ENCODE peak calls at places on chromosomes 11 and 22, in eight cellular contexts. One of them, this sample, is unnamed.

GRCh38 chr11:80873309-80873999 is 1432.6 kb upstream of the TENM4 start:
- DNase-seq in psoas muscle: no peak
- DNase-seq in upper lobe of right lung: no peak
- DNase-seq in MM.1S: no peak
- DNase-seq in sigmoid colon: no peak
- DNase-seq in kidney: no peak
- DNase-seq in thoracic aorta: no peak
- DNase-seq in HCT116: no peak
- DNase-seq in this sample: no peak

GRCh38 chr22:19046719-19047609 is 75.2 kb downstream of the DGCR2 start:
- DNase-seq in sigmoid colon: no peak
- DNase-seq in thoracic aorta: no peak
- DNase-seq in MM.1S: no peak
- DNase-seq in psoas muscle: no peak
- DNase-seq in HCT116: no peak
- DNase-seq in upper lobe of right lung: peak; percentile 33
- DNase-seq in kidney: peak; percentile 32
- DNase-seq in this sample: peak; percentile 41

GRCh38 chr11:120130991-120131760 is 6.7 kb downstream of the TRIM29 start:
- DNase-seq in sigmoid colon: peak; percentile 33
- DNase-seq in thoracic aorta: no peak
- DNase-seq in MM.1S: no peak
- DNase-seq in HCT116: no peak
- DNase-seq in psoas muscle: no peak
- DNase-seq in kidney: peak; percentile 45
- DNase-seq in upper lobe of right lung: peak; percentile 46
- DNase-seq in this sample: peak; percentile 54

GRCh38 chr11:41498726-41499125 is 39.3 kb upstream of the LRRC4C start:
- DNase-seq in thoracic aorta: no peak
- DNase-seq in sigmoid colon: no peak
- DNase-seq in MM.1S: no peak
- DNase-seq in HCT116: no peak
- DNase-seq in psoas muscle: no peak
- DNase-seq in upper lobe of right lung: no peak
- DNase-seq in kidney: no peak
- DNase-seq in this sample: no peak

GRCh38 chr11:29328961-29329441 is 687.8 kb downstream of the KCNA4 start:
- DNase-seq in kidney: no peak
- DNase-seq in thoracic aorta: no peak
- DNase-seq in MM.1S: peak; percentile 36
- DNase-seq in upper lobe of right lung: no peak
- DNase-seq in sigmoid colon: no peak
- DNase-seq in HCT116: peak; percentile 62
- DNase-seq in psoas muscle: no peak
- DNase-seq in this sample: no peak

GRCh38 chr11:21110378-21110777 is 441.0 kb downstream of the NELL1 start:
- DNase-seq in MM.1S: no peak
- DNase-seq in upper lobe of right lung: no peak
- DNase-seq in thoracic aorta: no peak
- DNase-seq in kidney: no peak
- DNase-seq in sigmoid colon: no peak
- DNase-seq in psoas muscle: no peak
- DNase-seq in HCT116: no peak
- DNase-seq in this sample: no peak

GRCh38 chr22:40345801-40346177 is 511 bp upstream of the ADSL start:
- DNase-seq in kidney: peak; percentile 79
- DNase-seq in thoracic aorta: no peak
- DNase-seq in HCT116: no peak
- DNase-seq in MM.1S: peak; percentile 63
- DNase-seq in sigmoid colon: no peak
- DNase-seq in upper lobe of right lung: peak; percentile 72
- DNase-seq in psoas muscle: no peak
- DNase-seq in this sample: peak; percentile 85

GRCh38 chr11:69972351-69972802 is 105.7 kb upstream of the ANO1 start:
- DNase-seq in MM.1S: peak; percentile 78
- DNase-seq in psoas muscle: no peak
- DNase-seq in upper lobe of right lung: no peak
- DNase-seq in HCT116: no peak
- DNase-seq in thoracic aorta: no peak
- DNase-seq in sigmoid colon: no peak
- DNase-seq in kidney: peak; percentile 3
- DNase-seq in this sample: no peak

GRCh38 chr11:83280256-83280655 is 5.9 kb downstream of the CCDC90B start:
- DNase-seq in upper lobe of right lung: no peak
- DNase-seq in psoas muscle: no peak
- DNase-seq in thoracic aorta: no peak
- DNase-seq in sigmoid colon: no peak
- DNase-seq in HCT116: no peak
- DNase-seq in MM.1S: no peak
- DNase-seq in kidney: no peak
- DNase-seq in this sample: no peak

GRCh38 chr11:129785383-129786111 is 30.1 kb upstream of the TMEM45B start:
- DNase-seq in upper lobe of right lung: no peak
- DNase-seq in MM.1S: no peak
- DNase-seq in thoracic aorta: no peak
- DNase-seq in psoas muscle: no peak
- DNase-seq in sigmoid colon: no peak
- DNase-seq in HCT116: no peak
- DNase-seq in kidney: no peak
- DNase-seq in this sample: no peak

GRCh38 chr22:30732426-30732825 is 37.8 kb downstream of the OSBP2 start:
- DNase-seq in kidney: no peak
- DNase-seq in upper lobe of right lung: no peak
- DNase-seq in sigmoid colon: no peak
- DNase-seq in thoracic aorta: no peak
- DNase-seq in HCT116: no peak
- DNase-seq in MM.1S: no peak
- DNase-seq in psoas muscle: no peak
- DNase-seq in this sample: no peak
- TF ChIP-seq CTCF in kidney: no peak
- TF ChIP-seq CTCF in upper lobe of right lung: no peak
- TF ChIP-seq CTCF in sigmoid colon: no peak
- TF ChIP-seq CTCF in thoracic aorta: no peak
- TF ChIP-seq CTCF in HCT116: no peak
- TF ChIP-seq CTCF in MM.1S: no peak
- TF ChIP-seq CTCF in psoas muscle: no peak
- TF ChIP-seq CTCF in this sample: no peak

GRCh38 chr11:114073506-114074381 is 14.2 kb downstream of the ZBTB16 start:
- DNase-seq in MM.1S: no peak
- DNase-seq in HCT116: no peak
- DNase-seq in psoas muscle: no peak
- DNase-seq in kidney: no peak
- DNase-seq in thoracic aorta: no peak
- DNase-seq in sigmoid colon: peak; percentile 64
- DNase-seq in upper lobe of right lung: no peak
- DNase-seq in this sample: no peak

GRCh38 chr11:114075343-114075610 is 15.8 kb downstream of the ZBTB16 start:
- DNase-seq in MM.1S: no peak
- DNase-seq in kidney: no peak
- DNase-seq in upper lobe of right lung: no peak
- DNase-seq in thoracic aorta: no peak
- DNase-seq in psoas muscle: no peak
- DNase-seq in HCT116: no peak
- DNase-seq in sigmoid colon: peak; percentile 64
- DNase-seq in this sample: no peak

GRCh38 chr11:114072978-114073377 is 13.5 kb downstream of the ZBTB16 start:
- DNase-seq in upper lobe of right lung: peak; percentile 10
- DNase-seq in HCT116: no peak
- DNase-seq in psoas muscle: no peak
- DNase-seq in sigmoid colon: peak; percentile 63
- DNase-seq in MM.1S: no peak
- DNase-seq in kidney: no peak
- DNase-seq in thoracic aorta: no peak
- DNase-seq in this sample: no peak

GRCh38 chr11:114075891-114076441 is 16.5 kb downstream of the ZBTB16 start:
- DNase-seq in psoas muscle: peak; percentile 65
- DNase-seq in HCT116: peak; percentile 6
- DNase-seq in upper lobe of right lung: no peak
- DNase-seq in kidney: no peak
- DNase-seq in thoracic aorta: no peak
- DNase-seq in sigmoid colon: peak; percentile 77
- DNase-seq in MM.1S: no peak
- DNase-seq in this sample: no peak

DNA sequence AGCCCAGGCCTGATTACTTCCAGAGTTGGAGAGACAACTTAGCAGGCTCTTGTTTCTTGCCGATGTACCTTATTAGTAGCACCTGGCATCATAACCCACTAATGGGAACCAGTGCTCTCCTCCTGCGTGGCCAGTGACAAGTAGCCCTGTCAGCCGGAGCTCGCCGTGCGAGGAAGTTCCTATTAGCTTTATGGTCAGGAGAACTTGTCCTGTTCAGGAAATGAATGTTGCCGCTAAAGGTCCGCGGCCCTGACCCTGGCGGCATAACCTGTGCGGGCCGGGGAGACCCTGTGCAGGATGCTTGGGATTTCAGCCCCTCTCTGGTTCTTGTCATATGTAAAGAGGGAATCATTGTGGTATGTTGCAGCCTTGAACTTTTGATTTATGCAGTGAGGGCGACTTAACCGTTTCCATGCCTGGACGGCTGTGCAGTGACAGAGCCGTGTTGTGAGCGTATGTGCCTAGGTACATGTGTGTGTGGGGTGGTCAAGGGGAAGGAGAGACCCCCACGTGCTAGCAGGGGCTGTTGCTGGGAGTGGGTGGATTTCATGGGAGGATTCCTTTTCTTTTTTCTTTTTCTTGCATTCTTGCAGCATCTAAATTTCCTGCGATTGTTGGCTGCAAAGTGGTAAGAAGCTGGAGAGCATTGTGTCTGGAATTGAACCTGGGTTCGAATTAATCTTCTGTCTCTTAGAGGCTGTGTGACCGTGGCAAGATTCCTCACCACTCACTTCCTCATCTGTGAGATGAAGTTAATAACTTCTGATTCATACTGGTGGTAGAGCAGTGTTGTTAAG is 15.2 kb downstream of the ZBTB16 start:
- DNase-seq in thoracic aorta: no peak
- DNase-seq in HCT116: no peak
- DNase-seq in MM.1S: no peak
- DNase-seq in upper lobe of right lung: no peak
- DNase-seq in sigmoid colon: peak; percentile 75
- DNase-seq in psoas muscle: no peak
- DNase-seq in kidney: no peak
- DNase-seq in this sample: peak; percentile 88
- H3K4me1 ChIP-seq in thoracic aorta: peaks cover 89% of the 10 kb centered on the region
- H3K4me1 ChIP-seq in HCT116: no peaks in the 10 kb centered on the region
- H3K4me1 ChIP-seq in MM.1S: peaks cover 30% of the 10 kb centered on the region
- H3K4me1 ChIP-seq in upper lobe of right lung: peaks cover 92% of the 10 kb centered on the region
- H3K4me1 ChIP-seq in sigmoid colon: peaks cover 95% of the 10 kb centered on the region
- H3K4me1 ChIP-seq in psoas muscle: peaks cover 92% of the 10 kb centered on the region
- H3K4me1 ChIP-seq in kidney: peaks cover 29% of the 10 kb centered on the region
- H3K4me1 ChIP-seq in this sample: peaks cover 96% of the 10 kb centered on the region

GRCh38 chr11:26322335-26323067 is 9.4 kb upstream of the ANO3 start:
- DNase-seq in psoas muscle: no peak
- DNase-seq in kidney: no peak
- DNase-seq in HCT116: no peak
- DNase-seq in MM.1S: no peak
- DNase-seq in upper lobe of right lung: no peak
- DNase-seq in sigmoid colon: no peak
- DNase-seq in thoracic aorta: no peak
- DNase-seq in this sample: no peak

GRCh38 chr11:26323837-26324236 is 8.1 kb upstream of the ANO3 start:
- DNase-seq in MM.1S: no peak
- DNase-seq in thoracic aorta: no peak
- DNase-seq in psoas muscle: no peak
- DNase-seq in kidney: no peak
- DNase-seq in HCT116: no peak
- DNase-seq in sigmoid colon: no peak
- DNase-seq in upper lobe of right lung: no peak
- DNase-seq in this sample: no peak

GRCh38 chr11:26324270-26324669 is 7.7 kb upstream of the ANO3 start:
- DNase-seq in upper lobe of right lung: no peak
- DNase-seq in MM.1S: no peak
- DNase-seq in psoas muscle: no peak
- DNase-seq in HCT116: no peak
- DNase-seq in thoracic aorta: no peak
- DNase-seq in kidney: no peak
- DNase-seq in sigmoid colon: no peak
- DNase-seq in this sample: no peak

DNA sequence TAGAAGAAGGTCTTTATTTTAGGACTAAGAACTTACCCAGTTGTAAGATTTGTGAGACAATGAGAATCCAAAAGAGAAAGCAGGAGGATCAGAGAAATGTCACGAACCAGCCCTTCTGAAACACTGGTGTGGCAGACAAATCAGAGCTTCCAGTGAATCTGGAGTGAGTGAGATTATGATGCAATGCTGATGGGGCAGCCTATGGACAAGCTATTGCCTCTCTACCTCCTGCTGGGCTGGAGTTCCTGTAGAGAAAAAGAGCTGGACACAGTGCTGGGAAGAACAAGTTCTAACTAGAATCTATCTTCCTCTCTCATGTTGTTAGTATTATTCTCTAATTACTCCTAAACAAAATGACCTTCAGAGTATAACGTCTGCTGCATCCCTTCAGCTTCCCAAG is 12.0 kb upstream of the ANO3 start:
- DNase-seq in sigmoid colon: no peak
- DNase-seq in kidney: no peak
- DNase-seq in MM.1S: no peak
- DNase-seq in psoas muscle: no peak
- DNase-seq in thoracic aorta: no peak
- DNase-seq in HCT116: no peak
- DNase-seq in upper lobe of right lung: no peak
- DNase-seq in this sample: no peak
- TF ChIP-seq CTCF in sigmoid colon: no peak
- TF ChIP-seq CTCF in kidney: no peak
- TF ChIP-seq CTCF in MM.1S: no peak
- TF ChIP-seq CTCF in psoas muscle: no peak
- TF ChIP-seq CTCF in thoracic aorta: no peak
- TF ChIP-seq CTCF in HCT116: no peak
- TF ChIP-seq CTCF in upper lobe of right lung: no peak
- TF ChIP-seq CTCF in this sample: no peak

DNA sequence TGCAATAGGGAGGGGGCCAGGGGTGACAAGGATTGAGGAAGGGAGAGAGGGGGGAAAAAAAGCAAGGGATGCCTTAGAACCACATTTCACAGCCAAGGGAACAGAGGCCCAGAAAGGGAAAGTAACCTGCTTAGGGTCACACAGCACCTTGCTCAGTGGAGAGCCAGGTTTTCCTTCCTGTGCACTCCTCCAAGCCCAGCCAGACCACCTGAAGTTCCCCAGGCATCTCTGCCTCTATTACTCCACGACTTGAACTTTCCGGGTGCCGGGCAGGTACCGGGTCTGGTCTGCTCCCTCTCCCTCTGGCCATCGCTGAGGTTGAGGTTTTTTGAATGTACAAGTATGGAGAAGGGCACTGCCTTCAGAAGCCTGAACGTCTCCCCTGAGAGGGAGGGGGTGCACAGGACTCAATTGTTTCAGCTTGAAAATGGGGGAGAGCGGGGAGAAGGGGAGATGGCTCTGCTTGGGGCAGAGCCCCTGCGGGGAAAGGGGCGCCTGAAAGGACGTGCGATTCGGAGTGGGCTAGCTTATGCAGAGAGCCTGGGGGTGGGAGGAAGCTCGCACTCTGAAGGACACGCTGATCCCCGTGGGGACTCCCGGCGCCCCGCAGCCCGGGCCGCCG is 516 bp upstream of the SERPINH1 start:
- DNase-seq in upper lobe of right lung: no peak
- DNase-seq in sigmoid colon: peak; percentile 65
- DNase-seq in MM.1S: no peak
- DNase-seq in psoas muscle: no peak
- DNase-seq in kidney: no peak
- DNase-seq in HCT116: no peak
- DNase-seq in thoracic aorta: no peak
- DNase-seq in this sample: no peak
- H3K4me1 ChIP-seq in upper lobe of right lung: peaks cover 75% of the 10 kb centered on the region
- H3K4me1 ChIP-seq in sigmoid colon: peaks cover 88% of the 10 kb centered on the region
- H3K4me1 ChIP-seq in MM.1S: no peaks in the 10 kb centered on the region
- H3K4me1 ChIP-seq in psoas muscle: peaks cover 50% of the 10 kb centered on the region
- H3K4me1 ChIP-seq in kidney: peaks cover 41% of the 10 kb centered on the region
- H3K4me1 ChIP-seq in HCT116: peaks cover 70% of the 10 kb centered on the region
- H3K4me1 ChIP-seq in thoracic aorta: peaks cover 47% of the 10 kb centered on the region
- H3K4me1 ChIP-seq in this sample: peaks cover 67% of the 10 kb centered on the region

This sample was measured in spleen.